ENCODE peak calls at places on chromosomes 3 and 15, in seven cellular contexts. L is HCT116, V is HepG2, H is suprapubic skin, T is heart left ventricle, U is ovary, M is NB4. P is an unnamed sample.

GRCh38 chr3:61065451-61066011 is 185.7 kb downstream of the FHIT start:
- DNase-seq in L (no peak), T (no peak), U (no peak), M (no peak), H (no peak), V (no peak), P (no peak)

GRCh38 chr3:40137586-40138295 is 171.8 kb upstream of the EIF1B start:
- DNase-seq in V (no peak), H (no peak), T (no peak), U (no peak), L (no peak), M (no peak), P (no peak)

GRCh38 chr3:17195192-17195611 is 310.4 kb downstream of the PLCL2 start:
- DNase-seq in V (no peak), L (no peak), T (no peak), M (peak; percentile 12), H (no peak), U (no peak), P (no peak)

GRCh38 chr15:71011503-71012155 is 103.6 kb upstream of the THSD4 start:
- DNase-seq in L (peak; percentile 28), H (no peak), T (no peak), M (peak; percentile 4), U (no peak), V (peak; percentile 3), P (no peak)

GRCh38 chr3:127908202-127908601 is 6.8 kb upstream of the KBTBD12 start:
- DNase-seq in T (no peak), M (peak; percentile 35), L (no peak), H (no peak), U (no peak), V (no peak), P (no peak)

GRCh38 chr15:34240537-34240936 is 15.7 kb downstream of the EMC4 start:
- DNase-seq in H (no peak), V (no peak), U (no peak), L (no peak), T (no peak), M (no peak), P (no peak)

GRCh38 chr15:47157827-47158226 is 559.5 kb upstream of the SEMA6D start:
- DNase-seq in L (no peak), H (no peak), T (no peak), U (no peak), M (no peak), V (no peak), P (no peak)

GRCh38 chr15:52787123-52787503 is 3.0 kb downstream of the ONECUT1 start:
- DNase-seq in H (no peak), L (no peak), U (no peak), V (no peak), M (no peak), T (no peak), P (no peak)

GRCh38 chr3:99965077-99965476 is 147.4 kb downstream of the CMSS1 start:
- DNase-seq in T (no peak), V (no peak), U (no peak), H (no peak), M (no peak), L (no peak), P (no peak)

GRCh38 chr3:74304419-74304818 is 310.0 kb downstream of the CNTN3 start:
- DNase-seq in U (no peak), H (no peak), T (no peak), M (no peak), L (no peak), V (no peak), P (no peak)

GRCh38 chr3:57048052-57048671 is 12.3 kb upstream of the SPATA12 start:
- DNase-seq in H (peak; percentile 84), T (no peak), V (no peak), L (no peak), U (no peak), M (no peak), P (no peak)

GRCh38 chr3:175469124-175469523 is 610.0 kb downstream of the NAALADL2 start:
- DNase-seq in H (no peak), T (no peak), M (no peak), V (no peak), L (no peak), U (no peak), P (no peak)

GRCh38 chr3:185276415-185276814 is 22.6 kb upstream of the EHHADH start:
- DNase-seq in V (peak; percentile 13), T (no peak), L (no peak), M (no peak), H (no peak), U (no peak), P (no peak)

GRCh38 chr15:69579950-69580618 is 127.5 kb downstream of the RPLP1 start:
- DNase-seq in L (no peak), V (peak; percentile 18), T (no peak), M (no peak), H (no peak), U (no peak), P (no peak)

GRCh38 chr15:35288580-35288979 is 203.5 kb upstream of the NANOGP8 start:
- DNase-seq in M (no peak), T (no peak), V (no peak), U (no peak), H (no peak), L (no peak), P (no peak)

GRCh38 chr3:177345049-177345972 is 148.0 kb upstream of the TBL1XR1 start:
- DNase-seq in H (peak; percentile 89), U (peak; percentile 83), T (peak; percentile 94), L (peak; percentile 96), M (peak; percentile 93), V (peak; percentile 91), P (peak; percentile 93)

GRCh38 chr15:100438570-100438969 is 90.2 kb downstream of the CERS3 start:
- DNase-seq in T (peak; percentile 76), M (peak; percentile 45), U (peak; percentile 78), H (no peak), L (no peak), V (no peak), P (no peak)

GRCh38 chr3:159821148-159821547 is 167.5 kb upstream of the IL12A start:
- DNase-seq in T (no peak), H (no peak), M (no peak), L (no peak), V (no peak), U (no peak), P (no peak)

GRCh38 chr3:141410861-141411771 is 42.8 kb downstream of the ZBTB38 start:
- DNase-seq in H (no peak), U (no peak), V (no peak), L (no peak), M (no peak), T (no peak), P (no peak)

GRCh38 chr15:73744293-73744692 is 8.9 kb downstream of the INSYN1 start:
- DNase-seq in T (no peak), V (no peak), M (no peak), L (no peak), U (no peak), H (no peak), P (no peak)

GRCh38 chr3:33425456-33425855 is 14.7 kb downstream of the UBP1 start:
- DNase-seq in L (no peak), V (no peak), M (no peak), U (no peak), H (no peak), T (no peak), P (no peak)

GRCh38 chr3:126351086-126351770 is 6.0 kb downstream of the KLF15 start:
- DNase-seq in H (peak; percentile 67), T (no peak), U (peak; percentile 19), M (no peak), V (no peak), L (no peak), P (no peak)

GRCh38 chr15:67152429-67152828 is 87.0 kb downstream of the SMAD3 start:
- DNase-seq in L (no peak), V (no peak), M (no peak), H (no peak), T (no peak), U (no peak), P (no peak)
- TF ChIP-seq POLR2A in L (no peak), V (no peak), M (no peak), H (no peak), T (no peak), U (no peak), P (no peak)

GRCh38 chr3:154819491-154819890 is 260.6 kb upstream of the MME start:
- DNase-seq in V (no peak), L (no peak), T (no peak), H (no peak), M (no peak), U (no peak), P (no peak)
- TF ChIP-seq POLR2A in V (no peak), L (no peak), T (no peak), H (no peak), M (no peak), U (no peak), P (no peak)

GRCh38 chr15:75455424-75455981 is 4.0 kb upstream of the SIN3A start:
- DNase-seq in M (peak; percentile 91), V (peak; percentile 69), U (peak; percentile 89), H (peak; percentile 94), L (peak; percentile 53), T (peak; percentile 91), P (peak; percentile 91)

GRCh38 chr15:75452968-75453702 is 1.6 kb upstream of the SIN3A start:
- DNase-seq in M (peak; percentile 89), V (peak; percentile 42), H (peak; percentile 80), U (peak; percentile 74), T (peak; percentile 50), L (peak; percentile 21), P (peak; percentile 79)

GRCh38 chr15:75452364-75452967 is 976 bp upstream of the SIN3A start:
- DNase-seq in H (peak; percentile 93), U (peak; percentile 84), M (peak; percentile 89), T (peak; percentile 87), L (peak; percentile 62), V (peak; percentile 64), P (peak; percentile 92)

GRCh38 chr15:75454471-75455418 is 3.3 kb upstream of the SIN3A start:
- DNase-seq in V (no peak), H (peak; percentile 87), L (peak; percentile 26), U (peak; percentile 82), M (peak; percentile 86), T (peak; percentile 36), P (peak; percentile 80)

GRCh38 chr15:75453703-75454470 is 2.4 kb upstream of the SIN3A start:
- DNase-seq in H (peak; percentile 99), U (peak; percentile 97), M (peak; percentile 100), V (peak; percentile 100), T (peak; percentile 98), L (peak; percentile 100), P (peak; percentile 100)
- TF ChIP-seq POLR2A in H (peak; percentile 80), U (peak; percentile 81), M (peak; percentile 81), V (peak; percentile 62), T (peak; percentile 52), L (peak; percentile 35), P (peak; percentile 85)

DNA sequence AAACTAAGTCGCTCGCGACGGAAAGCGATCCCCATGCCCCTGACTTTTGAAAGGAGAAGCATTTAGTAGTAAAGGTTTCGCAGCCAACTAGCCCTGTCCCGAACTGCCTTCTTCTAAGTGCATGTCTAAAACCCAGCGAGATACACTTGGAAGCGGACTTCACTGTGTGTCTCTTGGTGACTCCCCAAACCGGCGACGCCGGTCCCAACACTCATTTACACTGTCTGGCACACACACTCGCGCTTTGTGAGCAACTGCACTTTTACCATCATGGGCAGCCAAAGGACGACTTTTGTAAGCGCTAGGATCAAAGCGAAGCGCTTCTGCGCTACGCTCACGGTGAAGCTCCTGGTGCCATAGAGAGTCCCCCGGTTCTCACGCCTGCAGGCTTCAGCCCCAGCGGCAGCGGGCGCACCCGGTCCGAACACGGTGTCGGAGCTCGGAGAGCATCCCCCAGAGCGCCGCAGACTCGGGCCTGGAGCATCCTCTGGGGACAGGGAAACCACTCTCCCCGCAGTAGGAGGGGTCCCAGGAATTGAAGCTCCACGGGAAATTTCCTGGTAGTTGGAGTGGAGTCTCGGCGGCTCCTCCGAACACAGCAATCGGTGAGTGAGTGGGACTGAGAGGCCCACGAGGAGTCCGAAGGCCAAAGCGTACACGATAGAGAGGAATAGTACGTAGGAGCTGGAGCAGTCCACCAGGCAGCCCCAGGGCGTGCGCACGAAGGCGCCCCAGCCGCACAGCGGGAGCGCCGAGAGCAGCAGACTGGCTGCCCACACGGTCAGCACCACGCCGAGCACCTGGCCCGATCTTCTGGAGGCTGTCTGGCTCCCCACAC is 1.4 kb downstream of the GPR149 start:
- DNase-seq in V (no peak), L (no peak), T (no peak), H (no peak), U (no peak), M (no peak), P (no peak)
- TF ChIP-seq POLR2A in V (no peak), L (no peak), T (no peak), H (no peak), U (no peak), M (no peak), P (no peak)